ENCODE peak calls at places on chromosomes 7 and 10, in seven cellular contexts. F, P, K, W, C, O and B are unnamed samples.
A peak's percentile ranks its signal among the peaks of the same experiment; 100 is the strongest.

GRCh38 chr10:132452216-132452650 is 55.2 kb downstream of the PWWP2B start:
- DNase-seq in O (no peak), F (no peak), K (no peak), C (peak; percentile 28), W (no peak), P (no peak), B (no peak)

GRCh38 chr7:12768948-12769347 is 81.5 kb downstream of the ARL4A start:
- DNase-seq in P (no peak), W (no peak), O (no peak), F (no peak), K (no peak), C (no peak), B (no peak)

GRCh38 chr7:45610019-45610418 is 35.9 kb downstream of the ADCY1 start:
- DNase-seq in O (no peak), C (no peak), K (no peak), F (no peak), W (no peak), P (no peak), B (no peak)

GRCh38 chr7:123863461-123863860 is 18.5 kb downstream of the HYAL4 start:
- DNase-seq in P (no peak), F (no peak), C (no peak), K (no peak), O (no peak), W (no peak), B (no peak)

GRCh38 chr10:71391701-71392100 is 5.0 kb upstream of the CDH23 start:
- DNase-seq in K (no peak), F (no peak), O (no peak), W (no peak), C (no peak), P (no peak), B (no peak)

GRCh38 chr7:97116308-97116707 is 1.2 kb upstream of the SDHAF3 start:
- DNase-seq in F (no peak), W (no peak), O (no peak), K (no peak), P (peak; percentile 42), C (peak; percentile 7), B (no peak)

GRCh38 chr7:143384148-143384547 is 3.0 kb downstream of the ZYX start:
- DNase-seq in K (no peak), P (no peak), F (no peak), C (no peak), W (no peak), O (no peak), B (no peak)

GRCh38 chr10:32139223-32140073 is 83.2 kb upstream of the KIF5B start:
- DNase-seq in K (no peak), F (peak; percentile 89), W (no peak), C (no peak), P (peak; percentile 22), O (no peak), B (peak; percentile 24)

GRCh38 chr10:119401671-119402395 is 140.7 kb downstream of the RGS10 start:
- DNase-seq in O (no peak), C (no peak), K (no peak), F (peak; percentile 36), W (no peak), P (no peak), B (no peak)